ENCODE peak calls at places on chromosomes 16 and 17, in eight cellular contexts. V is HFF-Myc; U is CD8-positive, alpha-beta T cell; C is Panc1; X is endothelial cell; K is Peyer's patch; J is GM10248; O is AG04449. D is an unnamed sample.

GRCh38 chr17:18971801-18972200 is 19.8 kb downstream of the SLC5A10 start:
- DNase-seq in X (no peak), J (no peak), K (no peak), U (no peak), C (no peak), V (no peak), O (no peak), D (no peak)

GRCh38 chr16:28042856-28043255 is 20.7 kb downstream of the GSG1L start:
- DNase-seq in U (no peak), J (no peak), C (no peak), X (no peak), K (no peak), O (no peak), V (no peak), D (peak)

GRCh38 chr17:49494937-49495841 is at the start of gene NGFR:
- DNase-seq in O (no peak), K (peak), V (no peak), J (peak), X (peak), C (no peak), U (peak), D (no peak)

GRCh38 chr17:19928299-19928698 is 49.3 kb downstream of the AKAP10 start:
- DNase-seq in K (no peak), O (no peak), X (no peak), V (no peak), U (no peak), C (no peak), J (no peak), D (peak)

GRCh38 chr16:12144355-12144754 is 167.8 kb downstream of the SNX29 start:
- DNase-seq in J (no peak), K (no peak), X (no peak), O (no peak), C (no peak), V (no peak), U (no peak), D (no peak)

GRCh38 chr16:67963325-67964321 is 4.8 kb downstream of the SLC12A4 start:
- DNase-seq in K (no peak), C (no peak), J (no peak), U (no peak), O (no peak), X (no peak), V (no peak), D (no peak)

GRCh38 chr17:68512247-68512966 is at the start of gene PRKAR1A:
- DNase-seq in J (peak), C (peak), K (peak), U (peak), O (peak), V (peak), X (peak), D (peak)

GRCh38 chr16:73430138-73430537 is 382.2 kb upstream of the ZFHX3 start:
- DNase-seq in J (no peak), C (no peak), O (no peak), V (no peak), K (no peak), U (no peak), X (no peak), D (no peak)

GRCh38 chr17:40070895-40071719 is 8.3 kb downstream of the THRA start:
- DNase-seq in V (no peak), K (no peak), J (no peak), U (no peak), O (no peak), X (no peak), C (no peak), D (no peak)

DNA sequence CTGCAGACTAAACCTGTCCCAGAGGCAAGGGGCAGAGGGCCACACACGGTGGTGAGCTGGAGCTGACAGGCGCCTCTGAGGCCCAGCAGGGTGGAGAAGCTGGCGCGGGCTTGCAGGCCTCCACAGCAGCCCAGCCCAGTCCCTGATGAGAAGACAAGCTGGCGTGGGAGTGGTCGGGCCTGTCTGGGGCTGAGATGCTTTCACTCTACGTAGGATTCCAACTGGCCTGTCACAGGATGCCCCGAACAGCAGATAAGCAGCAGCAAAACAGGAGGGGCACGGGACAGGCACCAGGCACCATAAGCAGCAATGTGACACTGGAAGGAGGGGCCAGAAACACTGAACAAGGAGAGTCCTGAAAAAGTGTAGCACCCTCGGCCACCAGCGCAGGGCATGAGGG is 40.1 kb downstream of the PEMT start:
- DNase-seq in X (no peak), C (no peak), O (no peak), J (no peak), V (no peak), K (no peak), U (no peak), D (no peak)
- TF ChIP-seq CTCF in X (no peak), C (no peak), O (no peak), J (no peak), V (no peak), K (no peak), U (no peak), D (no peak)

DNA sequence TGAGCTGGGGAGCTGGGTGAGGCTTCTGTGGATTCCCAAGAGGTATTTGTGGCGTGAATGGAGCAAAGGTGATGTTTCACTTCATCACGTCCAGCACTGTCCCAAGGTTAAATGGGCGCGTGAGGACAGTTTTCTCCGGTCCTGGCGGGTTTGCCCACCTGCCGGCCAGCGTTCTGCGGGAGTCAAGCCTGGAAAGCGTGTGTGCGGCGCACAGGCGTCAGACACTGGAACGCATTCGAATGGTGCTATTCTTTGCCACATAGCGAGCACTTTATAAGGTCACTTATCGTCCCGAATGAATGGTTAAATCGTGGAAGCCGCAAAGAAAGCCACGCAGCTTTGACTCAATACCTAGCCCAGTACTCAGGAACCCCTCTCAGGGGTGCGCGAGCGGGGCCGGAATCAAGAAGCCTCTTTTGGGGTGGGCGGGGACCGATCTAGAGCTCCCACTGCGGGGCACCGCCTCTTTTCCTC is 446 bp upstream of the PSMD11 start:
- DNase-seq in U (no peak), J (no peak), O (no peak), K (no peak), X (no peak), V (no peak), C (no peak), D (no peak)
- TF ChIP-seq CTCF in U (no peak), J (no peak), O (no peak), K (no peak), X (no peak), V (no peak), C (no peak), D (no peak)

GRCh38 chr17:43090022-43090421 is 35.1 kb downstream of the BRCA1 start:
- DNase-seq in C (no peak), X (no peak), U (no peak), K (no peak), J (no peak), V (no peak), O (no peak), D (no peak)

GRCh38 chr17:43079578-43080302 is 45.4 kb downstream of the BRCA1 start:
- DNase-seq in K (no peak), V (no peak), J (no peak), C (no peak), U (no peak), X (no peak), O (no peak), D (no peak)

DNA sequence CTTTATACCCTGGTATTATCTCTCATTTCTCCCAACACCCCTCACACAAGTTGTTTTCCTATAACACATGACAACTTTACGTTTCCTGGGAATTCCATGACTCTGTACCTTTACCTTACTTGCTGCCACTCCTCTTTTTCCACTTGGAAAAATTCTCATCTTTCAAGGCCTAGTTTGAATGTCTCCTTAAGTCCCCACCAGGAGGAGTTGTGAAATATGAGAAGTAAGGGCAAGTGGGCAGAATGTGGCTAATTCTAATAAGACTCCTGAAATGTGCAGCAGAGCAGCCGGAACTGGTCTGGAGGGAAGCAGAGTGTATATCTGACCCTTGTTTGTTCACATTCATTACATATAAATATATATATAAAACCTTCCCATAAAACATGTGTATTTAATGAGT is 39.7 kb downstream of the BRCA1 start:
- DNase-seq in J (no peak), K (no peak), X (no peak), O (no peak), C (no peak), U (no peak), V (peak), D (no peak)
- TF ChIP-seq CTCF in J (no peak), K (no peak), X (no peak), O (no peak), C (no peak), U (no peak), V (no peak), D (no peak)

GRCh38 chr16:24906199-24906808 is 60.5 kb downstream of the SLC5A11 start:
- DNase-seq in X (no peak), U (no peak), J (no peak), C (no peak), V (peak), O (no peak), K (no peak), D (no peak)
- TF ChIP-seq CTCF in X (peak), U (no peak), J (peak), C (peak), V (no peak), O (peak), K (peak), D (peak)

GRCh38 chr16:21554795-21555585 is 44.4 kb upstream of the METTL9 start:
- DNase-seq in X (peak), K (peak), J (peak), U (peak), O (no peak), V (peak), C (peak), D (peak)
- TF ChIP-seq CTCF in X (peak), K (peak), J (peak), U (peak), O (peak), V (peak), C (peak), D (peak)

DNA sequence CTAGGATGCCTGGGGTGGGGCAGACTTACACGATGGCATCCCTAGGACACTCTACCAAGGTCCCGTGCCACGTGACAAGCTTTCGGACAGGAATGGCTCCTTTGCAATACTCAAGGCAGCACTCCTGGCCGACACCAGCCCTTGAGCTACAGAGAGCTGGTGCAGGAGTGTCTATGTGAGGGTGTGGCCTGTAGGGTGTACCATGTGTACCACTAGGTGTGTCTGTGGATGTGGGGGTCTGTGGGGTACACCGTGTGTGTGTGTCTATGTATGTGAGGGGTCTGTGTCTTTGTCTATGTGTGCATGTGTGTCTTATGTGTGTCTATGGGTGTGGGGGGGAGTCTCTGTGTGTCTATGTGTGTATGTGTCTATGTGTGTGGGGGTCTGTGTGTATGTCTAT is 1.9 kb upstream of the TLE7 start:
- DNase-seq in C (no peak), X (no peak), O (no peak), U (no peak), J (no peak), V (no peak), K (no peak), D (no peak)
- TF ChIP-seq CTCF in C (no peak), X (no peak), O (no peak), U (no peak), J (no peak), V (no peak), K (no peak), D (no peak)

GRCh38 chr16:56617212-56618085 is 8.1 kb upstream of the MT1E start:
- DNase-seq in U (peak), J (no peak), C (no peak), K (no peak), X (no peak), O (no peak), V (no peak), D (no peak)
- TF ChIP-seq CTCF in U (no peak), J (no peak), C (no peak), K (peak), X (no peak), O (no peak), V (no peak), D (no peak)

GRCh38 chr17:44324571-44325275 is at the start of gene SLC25A39:
- DNase-seq in C (no peak), X (peak), U (peak), V (no peak), K (peak), O (no peak), J (peak), D (peak)
- TF ChIP-seq CTCF in C (no peak), X (no peak), U (no peak), V (no peak), K (peak), O (no peak), J (no peak), D (no peak)

DNA sequence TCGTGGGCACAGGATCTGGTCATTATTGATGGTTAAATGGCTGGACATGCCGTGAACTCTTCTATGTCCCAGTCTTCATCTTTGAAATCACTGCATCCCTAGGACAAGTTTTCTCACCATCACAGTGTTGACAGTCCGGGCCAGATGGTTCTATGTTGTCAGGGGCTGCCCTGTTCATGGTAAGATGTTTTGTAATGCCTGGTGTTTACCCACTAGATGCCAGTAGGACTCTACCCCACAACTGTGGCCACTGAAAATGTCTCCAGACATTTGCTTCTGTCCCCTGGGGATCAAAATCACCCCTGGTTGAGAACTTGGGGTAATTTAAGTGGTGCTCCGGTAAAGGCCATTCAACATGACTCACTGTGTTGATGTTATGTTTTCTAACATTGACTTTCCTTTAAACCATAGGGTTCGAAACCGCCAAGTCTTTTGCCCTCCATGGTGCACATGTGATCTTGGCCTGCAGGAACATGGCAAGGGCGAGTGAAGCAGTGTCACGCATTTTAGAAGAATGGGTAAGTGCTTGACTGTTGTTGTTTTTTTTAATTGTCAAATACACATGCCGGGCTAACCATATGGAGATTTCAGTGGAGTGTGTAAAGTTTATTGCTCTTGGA is 64.4 kb downstream of the WWOX start:
- DNase-seq in K (no peak), O (no peak), C (no peak), U (no peak), V (no peak), X (no peak), J (no peak), D (no peak)
- TF ChIP-seq CTCF in K (no peak), O (no peak), C (no peak), U (no peak), V (no peak), X (no peak), J (no peak), D (no peak)

D was measured in AG09319.